ENCODE peak calls at places on chromosomes 6 and 20, in six cellular contexts. K is fibroblast of lung; W is spleen; T is SJSA1; J is naive thymus-derived CD4-positive, alpha-beta T cell; E is mammary epithelial cell. A is an unnamed sample.
A peak's percentile ranks its signal among the peaks of the same experiment; 100 is the strongest.

GRCh38 chr20:11245431-11245830 is 571.6 kb upstream of the JAG1 start:
- DNase-seq in K (no peak), W (no peak), T (no peak), J (no peak), E (no peak), A (no peak)

GRCh38 chr20:37898301-37899104 is 4.4 kb upstream of the VSTM2L start:
- DNase-seq in T (no peak), E (peak; percentile 41), J (no peak), W (no peak), K (peak; percentile 74), A (no peak)

GRCh38 chr6:9028086-9028485 is 592.7 kb upstream of the SLC35B3 start:
- DNase-seq in K (no peak), E (no peak), W (no peak), J (no peak), T (no peak), A (no peak)

GRCh38 chr20:62305149-62305764 is 2.5 kb downstream of the ADRM1 start:
- DNase-seq in T (no peak), W (no peak), E (peak; percentile 32), K (no peak), J (no peak), A (no peak)

GRCh38 chr6:28906674-28907073 is 17.1 kb downstream of the TRIM27 start:
- DNase-seq in K (no peak), E (no peak), J (no peak), T (no peak), W (no peak), A (no peak)

GRCh38 chr20:17281478-17281877 is 54.6 kb downstream of the PCSK2 start:
- DNase-seq in T (no peak), W (no peak), J (no peak), E (peak; percentile 18), K (peak; percentile 1), A (no peak)

GRCh38 chr20:31675828-31676533 is 38.3 kb downstream of the COX4I2 start:
- DNase-seq in W (peak; percentile 80), T (no peak), K (peak; percentile 52), J (peak; percentile 64), E (no peak), A (no peak)

GRCh38 chr20:17635320-17635673 is 46.7 kb downstream of the RRBP1 start:
- DNase-seq in E (no peak), W (no peak), T (no peak), J (no peak), K (no peak), A (no peak)

GRCh38 chr6:69449887-69450286 is 346.9 kb downstream of the LMBRD1 start:
- DNase-seq in K (no peak), J (no peak), W (no peak), T (no peak), E (no peak), A (no peak)

GRCh38 chr20:61531553-61532345 is 279.7 kb downstream of the CDH4 start:
- DNase-seq in J (no peak), E (no peak), K (peak; percentile 81), W (no peak), T (peak; percentile 63), A (no peak)

GRCh38 chr6:99603421-99604160 is 3.0 kb upstream of the PRDM13 start:
- DNase-seq in E (no peak), W (peak; percentile 78), K (peak; percentile 27), J (no peak), T (no peak), A (no peak)

GRCh38 chr20:14580426-14581074 is 243.1 kb upstream of the FLRT3 start:
- DNase-seq in T (no peak), E (no peak), J (no peak), W (no peak), K (no peak), A (no peak)

GRCh38 chr6:723540-723939 is 30.6 kb upstream of the EXOC2 start:
- DNase-seq in W (no peak), J (no peak), E (no peak), K (no peak), T (no peak), A (no peak)

GRCh38 chr6:31203345-31203979 is 33.0 kb upstream of the POU5F1 start:
- DNase-seq in K (peak; percentile 80), T (peak; percentile 67), W (no peak), J (no peak), E (peak; percentile 85), A (no peak)

GRCh38 chr6:154154389-154154967 is 115.4 kb downstream of the OPRM1 start:
- DNase-seq in T (no peak), J (peak; percentile 72), K (peak; percentile 59), E (peak; percentile 21), W (no peak), A (peak; percentile 59)

GRCh38 chr6:41604006-41604405 is 34.3 kb upstream of the MDFI start:
- DNase-seq in K (no peak), J (no peak), T (no peak), E (no peak), W (no peak), A (no peak)

GRCh38 chr6:30071081-30071818 is 4.3 kb downstream of the PPP1R11 start:
- DNase-seq in K (peak; percentile 40), W (peak; percentile 79), J (no peak), T (no peak), E (no peak), A (no peak)

GRCh38 chr6:6596529-6596928 is 8.0 kb downstream of the LY86 start:
- DNase-seq in E (no peak), J (peak; percentile 67), K (no peak), T (no peak), W (no peak), A (no peak)

GRCh38 chr20:39468703-39469102 is 506.6 kb downstream of the DHX35 start:
- DNase-seq in W (no peak), E (no peak), J (no peak), T (no peak), K (no peak), A (no peak)

GRCh38 chr6:16982827-16983226 is 119.0 kb upstream of the STMND1 start:
- DNase-seq in E (peak; percentile 11), K (peak; percentile 99), W (no peak), T (no peak), J (no peak), A (no peak)

GRCh38 chr6:158219229-158219628 is 51.1 kb downstream of the GTF2H5 start:
- DNase-seq in K (peak; percentile 75), W (no peak), J (no peak), T (no peak), E (peak; percentile 98), A (no peak)

GRCh38 chr6:122681715-122682114 is 71.5 kb downstream of the PKIB start:
- DNase-seq in T (no peak), E (no peak), K (no peak), W (no peak), J (no peak), A (no peak)

GRCh38 chr6:15247214-15247749 is 1.4 kb downstream of the JARID2 start:
- DNase-seq in J (no peak), E (no peak), W (no peak), T (no peak), K (no peak), A (no peak)

GRCh38 chr20:63202811-63203526 is 13.0 kb downstream of the YTHDF1 start:
- DNase-seq in K (no peak), J (no peak), E (no peak), T (no peak), W (no peak), A (no peak)

GRCh38 chr6:42820509-42821340 is 38.9 kb downstream of the BICRAL start:
- DNase-seq in K (no peak), T (no peak), J (no peak), E (no peak), W (no peak), A (no peak)

GRCh38 chr6:63571883-63572732 is at the start of the genes LOC128125822 and PTP4A1:
- DNase-seq in W (peak; percentile 100), J (peak; percentile 98), K (peak; percentile 97), T (peak; percentile 97), E (peak; percentile 96), A (peak; percentile 99)

GRCh38 chr20:16821211-16822089 is 73.3 kb downstream of the OTOR start:
- DNase-seq in T (no peak), J (peak; percentile 27), E (peak; percentile 28), W (no peak), K (peak; percentile 14), A (no peak)

GRCh38 chr20:35551485-35551884 is 9.6 kb downstream of the ERGIC3 start:
- DNase-seq in W (peak; percentile 35), J (no peak), E (no peak), K (peak; percentile 6), T (peak; percentile 75), A (no peak)

GRCh38 chr6:49506569-49507111 is 6.9 kb downstream of the GLYATL3 start:
- DNase-seq in E (no peak), J (no peak), W (no peak), T (no peak), K (no peak), A (no peak)

GRCh38 chr6:44199883-44200282 is 16.8 kb upstream of the MYMX start:
- DNase-seq in K (no peak), W (no peak), J (no peak), E (no peak), T (no peak), A (no peak)
- H3K27ac ChIP-seq in K (no peak overlapping the region), W (no peak overlapping the region), J (no peak overlapping the region), E (no peak overlapping the region), T (no peak overlapping the region), A (no peak overlapping the region)

GRCh38 chr20:19275630-19276071 is 63.2 kb downstream of the SLC24A3 start:
- DNase-seq in K (no peak), W (no peak), E (no peak), J (no peak), T (no peak), A (peak; percentile 23)
- H3K27me3 ChIP-seq in K (no peaks in the 10 kb centered on the region), W (no peaks in the 10 kb centered on the region), E (no peaks in the 10 kb centered on the region), J (no peaks in the 10 kb centered on the region), T (no peaks in the 10 kb centered on the region), A (peaks cover 3% of the 10 kb centered on the region)

GRCh38 chr6:152110878-152111820 is 303.7 kb downstream of the ESR1 start:
- DNase-seq in W (no peak), E (peak; percentile 26), T (no peak), J (no peak), K (peak; percentile 27), A (peak; percentile 35)
- H3K4me3 ChIP-seq in W (no peak overlapping the region), E (no peak overlapping the region), T (no peak overlapping the region), J (no peak overlapping the region), K (no peak overlapping the region), A (no peak overlapping the region)

GRCh38 chr20:50314936-50315335 is 124.3 kb downstream of the CEBPB start:
- DNase-seq in W (no peak), T (no peak), K (no peak), J (no peak), E (no peak), A (no peak)
- H3K27ac ChIP-seq in W (no peak overlapping the region), T (no peak overlapping the region), K (no peak overlapping the region), J (no peak overlapping the region), E (no peak overlapping the region), A (no peak overlapping the region)

DNA sequence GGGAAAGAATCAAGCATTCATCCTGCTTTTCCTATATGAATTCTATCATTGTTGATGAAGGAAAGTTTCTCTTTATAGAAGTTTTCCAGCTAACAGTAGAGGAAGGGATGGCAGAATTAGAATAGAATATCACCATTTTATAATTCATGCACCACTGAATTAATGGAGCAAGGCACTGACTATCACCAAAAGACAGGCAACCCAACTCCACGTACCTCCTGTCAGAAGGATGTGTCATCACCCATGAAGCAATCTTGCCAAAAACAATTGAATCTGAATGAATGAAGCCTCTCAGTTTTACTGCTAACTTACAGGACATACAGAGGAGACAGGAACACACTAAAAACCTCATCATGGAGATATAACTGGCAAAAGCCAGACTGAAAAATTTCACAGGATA is 122.4 kb downstream of the NFATC2 start:
- DNase-seq in W (no peak), J (no peak), E (peak; percentile 60), K (peak; percentile 23), T (no peak), A (no peak)
- H3K27me3 ChIP-seq in W (no peaks in the 10 kb centered on the region), J (no peaks in the 10 kb centered on the region), E (no peaks in the 10 kb centered on the region), K (no peaks in the 10 kb centered on the region), T (no peaks in the 10 kb centered on the region), A (no peaks in the 10 kb centered on the region)